ENCODE peak calls at places on chromosomes 12 and 14, in four cellular contexts. One of them, this sample, is unnamed.
A peak's percentile ranks its signal among the peaks of the same experiment; 100 is the strongest.

GRCh38 chr14:73903028-73903427 is 16.4 kb downstream of the ZNF410 start:
- DNase-seq in stimulated activated CD4-positive, alpha-beta T cell treated with anti-CD3 and anti-CD28 coated beads, Interleukin-1b, Interleukin-23, amount 100 ng/mL, for 1 hour: no peak
- DNase-seq in uterus: no peak
- DNase-seq in endothelial cell of umbilical vein: no peak
- DNase-seq in this sample: no peak

GRCh38 chr14:102342238-102342637 is 20.5 kb downstream of the CINP start:
- DNase-seq in stimulated activated CD4-positive, alpha-beta T cell treated with anti-CD3 and anti-CD28 coated beads, Interleukin-1b, Interleukin-23, amount 100 ng/mL, for 1 hour: no peak
- DNase-seq in uterus: no peak
- DNase-seq in endothelial cell of umbilical vein: no peak
- DNase-seq in this sample: no peak

GRCh38 chr12:12520278-12520677 is 42.4 kb downstream of the DUSP16 start:
- DNase-seq in stimulated activated CD4-positive, alpha-beta T cell treated with anti-CD3 and anti-CD28 coated beads, Interleukin-1b, Interleukin-23, amount 100 ng/mL, for 1 hour: no peak
- DNase-seq in uterus: no peak
- DNase-seq in endothelial cell of umbilical vein: no peak
- DNase-seq in this sample: no peak

GRCh38 chr12:54036620-54037359 is 3.9 kb downstream of the HOXC5 start:
- DNase-seq in stimulated activated CD4-positive, alpha-beta T cell treated with anti-CD3 and anti-CD28 coated beads, Interleukin-1b, Interleukin-23, amount 100 ng/mL, for 1 hour: no peak
- DNase-seq in uterus: no peak
- DNase-seq in endothelial cell of umbilical vein: no peak
- DNase-seq in this sample: no peak

GRCh38 chr12:55336002-55336401 is 5.5 kb downstream of the OR6C3 start:
- DNase-seq in stimulated activated CD4-positive, alpha-beta T cell treated with anti-CD3 and anti-CD28 coated beads, Interleukin-1b, Interleukin-23, amount 100 ng/mL, for 1 hour: no peak
- DNase-seq in uterus: no peak
- DNase-seq in endothelial cell of umbilical vein: no peak
- DNase-seq in this sample: no peak

GRCh38 chr12:32367381-32367780 is 32.0 kb upstream of the FGD4 start:
- DNase-seq in stimulated activated CD4-positive, alpha-beta T cell treated with anti-CD3 and anti-CD28 coated beads, Interleukin-1b, Interleukin-23, amount 100 ng/mL, for 1 hour: no peak
- DNase-seq in uterus: no peak
- DNase-seq in endothelial cell of umbilical vein: no peak
- DNase-seq in this sample: no peak

GRCh38 chr12:19755141-19755540 is 315.8 kb downstream of the AEBP2 start:
- DNase-seq in stimulated activated CD4-positive, alpha-beta T cell treated with anti-CD3 and anti-CD28 coated beads, Interleukin-1b, Interleukin-23, amount 100 ng/mL, for 1 hour: no peak
- DNase-seq in uterus: no peak
- DNase-seq in endothelial cell of umbilical vein: no peak
- DNase-seq in this sample: no peak

GRCh38 chr12:15180975-15181683 is 40.1 kb downstream of the RERG start:
- DNase-seq in stimulated activated CD4-positive, alpha-beta T cell treated with anti-CD3 and anti-CD28 coated beads, Interleukin-1b, Interleukin-23, amount 100 ng/mL, for 1 hour: no peak
- DNase-seq in uterus: no peak
- DNase-seq in endothelial cell of umbilical vein: no peak
- DNase-seq in this sample: no peak

GRCh38 chr12:24719293-24719721 is 229.6 kb downstream of the BCAT1 start:
- DNase-seq in stimulated activated CD4-positive, alpha-beta T cell treated with anti-CD3 and anti-CD28 coated beads, Interleukin-1b, Interleukin-23, amount 100 ng/mL, for 1 hour: no peak
- DNase-seq in uterus: no peak
- DNase-seq in endothelial cell of umbilical vein: peak; percentile 7
- DNase-seq in this sample: no peak

GRCh38 chr12:110670161-110670701 is 18.7 kb downstream of the HVCN1 start:
- DNase-seq in stimulated activated CD4-positive, alpha-beta T cell treated with anti-CD3 and anti-CD28 coated beads, Interleukin-1b, Interleukin-23, amount 100 ng/mL, for 1 hour: no peak
- DNase-seq in uterus: no peak
- DNase-seq in endothelial cell of umbilical vein: no peak
- DNase-seq in this sample: no peak

GRCh38 chr14:60848066-60848465 is 113.5 kb downstream of the MNAT1 start:
- DNase-seq in stimulated activated CD4-positive, alpha-beta T cell treated with anti-CD3 and anti-CD28 coated beads, Interleukin-1b, Interleukin-23, amount 100 ng/mL, for 1 hour: no peak
- DNase-seq in uterus: no peak
- DNase-seq in endothelial cell of umbilical vein: no peak
- DNase-seq in this sample: no peak

GRCh38 chr14:82075566-82075965 is 541.9 kb upstream of the SEL1L start:
- DNase-seq in stimulated activated CD4-positive, alpha-beta T cell treated with anti-CD3 and anti-CD28 coated beads, Interleukin-1b, Interleukin-23, amount 100 ng/mL, for 1 hour: no peak
- DNase-seq in uterus: no peak
- DNase-seq in endothelial cell of umbilical vein: no peak
- DNase-seq in this sample: no peak